ENCODE peak calls at places on chromosomes 4 and X, in four cellular contexts. G, Z, J and C are unnamed samples.

GRCh38 chr4:111991797-111992196 is 153.5 kb upstream of the FAM241A start:
- DNase-seq in J (peak), Z (no peak), G (no peak), C (no peak)

GRCh38 chr4:80486603-80487002 is 151.1 kb downstream of the CFAP299 start:
- DNase-seq in Z (no peak), G (no peak), J (no peak), C (no peak)

GRCh38 chrX:68682790-68683189 is 35.3 kb downstream of the STARD8 start:
- DNase-seq in G (no peak), J (no peak), Z (no peak), C (no peak)

GRCh38 chr4:188841523-188841922 is 702.3 kb downstream of the TRIML1 start:
- DNase-seq in G (no peak), Z (no peak), J (no peak), C (no peak)

GRCh38 chr4:170805352-170805751 is 715.6 kb upstream of the AADAT start:
- DNase-seq in J (no peak), G (no peak), Z (peak), C (no peak)

GRCh38 chrX:9604111-9604907 is 139.5 kb downstream of the TBL1X start:
- DNase-seq in G (no peak), J (no peak), Z (no peak), C (no peak)

GRCh38 chr4:727576-727975 is 21.9 kb downstream of the PCGF3 start:
- DNase-seq in G (no peak), Z (no peak), J (no peak), C (no peak)

GRCh38 chr4:186624951-186625350 is 69.6 kb upstream of the MTNR1A start:
- DNase-seq in G (no peak), J (no peak), Z (peak), C (no peak)

GRCh38 chrX:45172890-45173289 is 27.8 kb downstream of the DIPK2B start:
- DNase-seq in Z (peak), G (no peak), J (no peak), C (no peak)

GRCh38 chr4:2105559-2105958 is 46.4 kb downstream of the NAT8L start:
- DNase-seq in G (no peak), Z (no peak), J (no peak), C (no peak)

GRCh38 chr4:55012363-55013255 is 112.8 kb downstream of the KDR start:
- DNase-seq in Z (no peak), J (no peak), G (no peak), C (no peak)

GRCh38 chr4:122639181-122639580 is 18.3 kb upstream of the IL21 start:
- DNase-seq in Z (no peak), G (no peak), J (no peak), C (no peak)

DNA sequence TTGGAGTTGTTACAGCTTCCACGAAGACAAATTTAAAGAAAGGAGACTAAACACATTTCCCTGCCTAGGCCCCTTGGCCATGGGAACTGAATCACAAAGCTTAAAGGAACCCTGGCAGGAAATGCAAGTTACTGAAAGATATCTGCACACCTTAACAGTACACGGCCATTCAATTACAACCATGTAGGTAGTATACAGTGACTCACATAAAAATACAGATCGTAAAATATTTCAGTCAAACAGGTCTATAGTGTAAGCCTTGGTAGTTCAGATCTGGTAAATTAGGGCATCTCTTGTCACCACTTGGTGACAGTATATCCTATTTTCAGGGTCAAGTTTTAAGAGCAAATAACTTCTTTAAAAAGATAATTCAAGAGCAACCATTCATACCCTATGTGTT is 112.0 kb downstream of the ATG4A start:
- DNase-seq in J (no peak), Z (no peak), G (no peak), C (no peak)
- TF ChIP-seq CREB1 in J (no peak), Z (no peak), G (no peak), C (no peak)

DNA sequence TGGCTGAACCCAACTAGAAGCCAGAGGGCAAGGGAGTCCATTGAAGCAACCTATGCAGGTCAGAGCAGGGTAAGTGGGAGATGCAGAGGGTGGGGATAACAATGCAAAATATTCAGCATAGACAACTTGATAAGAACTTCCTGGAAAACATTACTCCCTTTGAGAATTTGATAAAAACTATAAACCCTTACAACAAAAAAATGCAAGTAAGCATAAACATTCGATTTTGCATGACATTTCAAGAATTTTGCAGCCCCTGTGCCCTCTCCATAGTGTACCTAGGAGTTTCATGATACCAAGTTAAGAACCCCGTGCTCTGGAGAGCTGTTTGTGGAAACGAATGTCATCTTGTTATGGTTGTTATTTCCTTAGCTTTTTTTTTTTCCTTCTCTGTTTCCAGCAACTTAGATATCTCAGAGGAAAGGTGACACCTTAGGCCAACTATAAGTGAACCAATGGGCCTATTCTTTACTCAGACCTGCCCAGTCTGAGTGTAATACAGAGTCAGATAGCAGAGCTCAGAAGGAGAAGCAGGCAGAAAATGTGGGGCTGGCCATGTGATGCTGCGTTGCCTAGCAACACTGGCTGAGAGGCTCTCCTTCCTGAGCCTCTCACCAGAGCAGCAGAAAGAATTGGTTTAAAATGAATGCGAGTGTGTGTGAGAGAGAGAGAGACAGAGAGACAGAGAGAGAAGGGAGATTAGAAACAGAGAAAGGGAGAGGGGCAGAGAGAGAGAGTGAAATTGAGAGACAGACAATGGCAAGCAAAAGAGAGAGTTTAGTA is 36.7 kb upstream of the GABRQ start:
- DNase-seq in Z (no peak), J (no peak), G (no peak), C (no peak)
- TF ChIP-seq RAD21 in Z (no peak), J (no peak), G (no peak), C (no peak)

GRCh38 chr4:101763576-101763975 is 27.0 kb upstream of the BANK1 start:
- DNase-seq in Z (no peak), G (no peak), J (no peak), C (no peak)
- TF ChIP-seq MAX in Z (no peak), G (no peak), J (no peak), C (no peak)

DNA sequence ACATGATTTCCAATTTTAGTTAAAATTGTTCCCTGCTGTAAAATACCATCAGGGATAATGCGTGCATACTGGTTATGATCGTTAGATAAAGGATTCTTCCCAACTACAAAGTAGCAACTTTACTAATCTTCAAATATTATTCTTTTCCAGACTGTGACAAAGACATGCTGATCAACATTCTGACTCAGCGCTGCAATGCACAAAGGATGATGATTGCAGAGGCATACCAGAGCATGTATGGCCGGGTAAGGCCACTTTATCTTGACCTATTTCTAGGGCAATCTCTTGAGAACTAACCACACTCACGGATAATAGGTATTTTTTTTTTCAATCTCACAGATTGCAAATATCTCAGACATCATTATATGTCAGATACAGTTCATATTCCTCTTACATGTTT is 47.0 kb downstream of the ANXA10 start:
- DNase-seq in J (no peak), G (no peak), Z (no peak), C (no peak)
- TF ChIP-seq CREB1 in J (no peak), G (no peak), Z (no peak), C (no peak)